ENCODE peak calls at places on chromosome 4, in five cellular contexts. F is effector memory CD4-positive, alpha-beta T cell; C is adipocyte; Z is Peyer's patch; U is CD4-positive, CD25-positive, alpha-beta regulatory T cell. T is an unnamed sample.

GRCh38 chr4:41319553-41319952 is 62.8 kb downstream of the UCHL1 start:
- DNase-seq in F (no peak), C (no peak), Z (no peak), U (no peak), T (no peak)

GRCh38 chr4:40453912-40454311 is 118.8 kb downstream of the CHRNA9 start:
- DNase-seq in F (no peak), C (no peak), Z (no peak), U (no peak), T (no peak)

GRCh38 chr4:16588651-16589050 is 309.8 kb downstream of the LDB2 start:
- DNase-seq in F (no peak), C (no peak), Z (no peak), U (no peak), T (peak; percentile 7)

GRCh38 chr4:130814896-130815295 is 1718.9 kb downstream of the C4orf33 start:
- DNase-seq in F (no peak), C (no peak), Z (no peak), U (no peak), T (no peak)

GRCh38 chr4:123672987-123673386 is 276.4 kb downstream of the SPRY1 start:
- DNase-seq in F (no peak), C (peak; percentile 26), Z (no peak), U (no peak), T (no peak)

GRCh38 chr4:89803915-89804314 is 33.0 kb downstream of the SNCA start:
- DNase-seq in F (no peak), C (no peak), Z (no peak), U (no peak), T (no peak)

GRCh38 chr4:94798808-94799207 is 41.1 kb downstream of the BMPR1B start:
- DNase-seq in F (no peak), C (peak; percentile 9), Z (no peak), U (no peak), T (no peak)

GRCh38 chr4:2356123-2357069 is 62.0 kb downstream of the ZFYVE28 start:
- DNase-seq in F (no peak), C (no peak), Z (peak; percentile 39), U (no peak), T (no peak)

GRCh38 chr4:13640149-13640671 is 12.7 kb upstream of the BOD1L1 start:
- DNase-seq in F (no peak), C (peak; percentile 19), Z (no peak), U (no peak), T (no peak)

GRCh38 chr4:20196476-20196875 is 55.2 kb upstream of the SLIT2 start:
- DNase-seq in F (no peak), C (no peak), Z (no peak), U (no peak), T (no peak)
- H3K4me3 ChIP-seq in F (no peak overlapping the region), C (no peak overlapping the region), Z (no peak overlapping the region), U (no peak overlapping the region), T (no peak overlapping the region)

GRCh38 chr4:29770627-29771026 is 949.5 kb upstream of the PCDH7 start:
- DNase-seq in F (no peak), C (peak; percentile 0), Z (no peak), U (no peak), T (no peak)
- H3K4me3 ChIP-seq in F (no peak overlapping the region), C (no peak overlapping the region), Z (no peak overlapping the region), U (no peak overlapping the region), T (no peak overlapping the region)

DNA sequence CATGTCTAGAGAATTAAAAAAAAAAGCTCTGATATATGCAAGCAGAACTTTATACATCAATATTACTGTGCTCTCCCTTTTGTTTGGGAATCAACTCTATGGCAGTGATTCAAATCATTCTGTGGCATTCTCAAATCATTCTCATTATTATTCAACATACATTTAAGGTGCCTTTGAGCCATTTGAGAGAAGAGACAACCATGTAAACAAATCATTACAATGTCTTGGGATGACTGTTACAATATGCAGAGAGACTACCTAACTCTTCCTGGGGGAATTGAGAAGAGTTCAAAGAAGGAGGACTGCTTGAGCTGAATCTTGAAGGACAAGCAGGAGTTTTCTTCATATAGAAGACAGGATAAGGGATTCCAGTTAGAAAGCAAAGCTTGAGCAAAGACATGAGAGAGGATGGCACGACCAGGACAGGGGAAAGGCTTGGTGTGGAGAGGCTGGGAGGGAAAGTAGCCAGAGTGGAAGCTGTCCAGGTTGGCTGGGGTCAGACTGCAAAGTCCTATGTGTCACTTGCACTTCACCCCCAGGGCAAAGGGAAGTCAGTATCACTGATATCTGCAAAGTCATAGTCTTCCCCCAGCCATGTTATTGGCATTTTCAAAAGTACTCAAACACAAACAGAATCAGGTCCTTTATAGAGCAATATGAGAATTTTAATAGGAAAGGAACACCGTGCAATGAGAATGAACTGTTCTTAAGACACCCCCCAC is 9.0 kb downstream of the SEC24D start:
- DNase-seq in F (no peak), C (peak; percentile 19), Z (peak; percentile 61), U (no peak), T (peak; percentile 23)
- H3K4me3 ChIP-seq in F (no peak overlapping the region), C (peak overlapping the region; percentile 52), Z (no peak overlapping the region), U (no peak overlapping the region), T (no peak overlapping the region)

DNA sequence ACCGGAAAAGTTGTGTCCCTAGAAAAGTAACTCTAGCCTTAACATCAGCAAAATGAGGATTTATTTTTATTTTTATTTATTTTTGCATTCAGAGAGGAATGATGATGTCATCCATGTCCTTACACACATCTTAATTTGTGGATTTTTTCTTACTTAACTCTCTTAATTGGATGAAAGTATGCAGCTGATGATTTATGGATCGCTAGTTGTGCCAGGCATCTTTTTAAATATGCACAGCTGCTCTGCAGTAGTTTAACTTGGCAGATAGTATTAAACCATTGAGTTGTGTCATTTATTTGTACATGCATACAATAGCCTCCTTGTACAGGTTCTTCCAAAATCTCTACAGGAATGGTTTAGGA is 49.6 kb upstream of the SCRG1 start:
- DNase-seq in F (no peak), C (peak; percentile 9), Z (no peak), U (no peak), T (no peak)
- H3K4me3 ChIP-seq in F (no peak overlapping the region), C (peak overlapping the region; percentile 40), Z (no peak overlapping the region), U (no peak overlapping the region), T (no peak overlapping the region)

GRCh38 chr4:56907009-56907408 is 691 bp upstream of the REST start:
- DNase-seq in F (peak; percentile 2), C (no peak), Z (no peak), U (peak; percentile 17), T (no peak)

GRCh38 chr4:56909083-56909981 is 1.6 kb downstream of the REST start:
- DNase-seq in F (peak; percentile 32), C (peak; percentile 83), Z (no peak), U (peak; percentile 30), T (peak; percentile 78)

GRCh38 chr4:56907489-56908205 is at the start of gene REST:
- DNase-seq in F (peak; percentile 74), C (peak; percentile 94), Z (peak; percentile 90), U (peak; percentile 76), T (peak; percentile 85)

GRCh38 chr4:56908206-56909082 is 744 bp downstream of the REST start:
- DNase-seq in F (peak; percentile 49), C (peak; percentile 87), Z (peak; percentile 79), U (peak; percentile 59), T (peak; percentile 78)

DNA sequence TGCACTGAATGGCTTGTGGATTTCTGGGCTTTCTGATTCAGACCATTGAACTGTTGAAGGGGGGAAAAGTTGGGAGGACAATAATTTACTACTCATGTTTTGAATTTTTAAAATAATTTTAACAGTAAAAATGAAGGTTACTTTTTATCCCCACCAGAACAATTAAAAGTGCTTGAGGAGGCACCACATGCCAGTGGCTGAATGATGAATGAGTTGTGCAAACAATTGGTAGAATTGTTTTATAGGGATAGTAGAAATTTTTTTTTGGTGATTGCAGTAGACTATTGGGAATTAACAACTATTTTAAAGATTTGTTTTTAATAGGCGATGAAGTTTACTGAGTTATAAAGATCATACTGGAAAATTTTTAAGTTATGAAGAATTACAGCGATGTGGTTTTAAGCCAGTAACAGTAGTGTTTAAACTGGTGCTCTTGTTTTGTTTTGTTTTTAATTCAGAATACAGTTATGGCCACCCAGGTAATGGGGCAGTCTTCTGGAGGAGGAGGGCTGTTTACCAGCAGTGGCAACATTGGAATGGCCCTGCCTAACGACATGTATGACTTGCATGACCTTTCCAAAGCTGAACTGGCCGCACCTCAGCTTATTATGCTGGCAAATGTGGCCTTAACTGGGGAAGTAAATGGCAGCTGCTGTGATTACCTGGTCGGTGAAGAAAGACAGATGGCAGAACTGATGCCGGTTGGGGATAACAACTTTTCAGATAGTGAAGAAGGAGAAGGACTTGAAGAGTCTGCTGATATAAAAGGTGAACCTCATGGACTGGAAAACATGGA is 2.7 kb downstream of the REST start:
- DNase-seq in F (no peak), C (peak; percentile 28), Z (no peak), U (no peak), T (no peak)
- H3K4me3 ChIP-seq in F (peak overlapping the region; percentile 98), C (peak overlapping the region; percentile 96), Z (no peak overlapping the region), U (peak overlapping the region; percentile 94), T (peak overlapping the region; percentile 67)

GRCh38 chr4:182062458-182062857 is 180.7 kb upstream of the TENM3 start:
- DNase-seq in F (no peak), C (peak; percentile 1), Z (no peak), U (no peak), T (no peak)
- H3K4me3 ChIP-seq in F (no peak overlapping the region), C (peak overlapping the region; percentile 37), Z (no peak overlapping the region), U (no peak overlapping the region), T (no peak overlapping the region)

GRCh38 chr4:173171098-173171497 is 2.5 kb downstream of the GALNT7 start:
- DNase-seq in F (no peak), C (peak; percentile 58), Z (no peak), U (no peak), T (no peak)

GRCh38 chr4:173174184-173175156 is 5.9 kb downstream of the GALNT7 start:
- DNase-seq in F (no peak), C (no peak), Z (no peak), U (no peak), T (no peak)

GRCh38 chr4:173169428-173170209 is 1.0 kb downstream of the GALNT7 start:
- DNase-seq in F (peak; percentile 51), C (peak; percentile 79), Z (peak; percentile 77), U (peak; percentile 56), T (peak; percentile 87)

GRCh38 chr4:173170210-173170778 is 1.7 kb downstream of the GALNT7 start:
- DNase-seq in F (no peak), C (no peak), Z (no peak), U (no peak), T (no peak)

GRCh38 chr4:173171987-173172386 is 3.4 kb downstream of the GALNT7 start:
- DNase-seq in F (no peak), C (no peak), Z (no peak), U (no peak), T (no peak)
- H3K4me3 ChIP-seq in F (no peak overlapping the region), C (no peak overlapping the region), Z (no peak overlapping the region), U (no peak overlapping the region), T (no peak overlapping the region)

DNA sequence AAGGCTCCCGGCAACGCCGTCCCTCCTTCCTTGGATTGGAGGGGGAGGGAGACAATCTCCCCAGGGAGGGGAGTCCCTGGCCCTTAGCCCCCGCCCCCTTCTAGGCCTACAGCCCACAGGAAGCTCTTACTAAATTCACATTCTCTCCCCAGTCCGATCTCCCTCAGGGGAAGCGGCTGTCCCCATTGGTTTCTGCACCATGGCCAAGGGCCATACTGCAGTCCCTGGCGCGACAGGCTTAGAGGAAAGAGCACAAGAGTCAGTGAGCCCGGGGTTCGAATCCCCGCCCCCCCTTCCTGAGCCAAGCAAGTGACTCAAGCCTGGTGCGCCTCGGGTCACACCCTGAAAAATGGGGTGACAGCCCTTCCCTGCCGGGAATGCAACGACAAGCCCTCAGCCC is 1.1 kb downstream of the ABLIM2 start:
- DNase-seq in F (no peak), C (no peak), Z (no peak), U (no peak), T (no peak)
- H3K4me3 ChIP-seq in F (peak overlapping the region; percentile 91), C (peak overlapping the region; percentile 87), Z (peak overlapping the region; percentile 90), U (no peak overlapping the region), T (no peak overlapping the region)

T was measured in GM12865.